ENCODE peak calls at places on chromosomes 11 and 22, in four cellular contexts. E, D, V and R are unnamed samples.

GRCh38 chr11:16612801-16613400 is 125.5 kb upstream of the C11orf58 start:
- DNase-seq in E (no peak), V (no peak), D (no peak), R (no peak)

GRCh38 chr11:17986007-17986710 is 26.7 kb downstream of the SERGEF start:
- DNase-seq in D (peak; percentile 60), V (no peak), E (no peak), R (no peak)

GRCh38 chr11:47518212-47518959 is 34.5 kb downstream of the CELF1 start:
- DNase-seq in D (no peak), V (no peak), E (no peak), R (no peak)

GRCh38 chr11:78759067-78759466 is 184.4 kb upstream of the NARS2 start:
- DNase-seq in D (no peak), V (no peak), E (no peak), R (no peak)

GRCh38 chr11:77118971-77119370 is 9.1 kb upstream of the MYO7A start:
- DNase-seq in D (no peak), V (no peak), E (no peak), R (no peak)

GRCh38 chr22:45237065-45237990 is 3.4 kb downstream of the KIAA0930 start:
- DNase-seq in D (no peak), E (no peak), V (no peak), R (no peak)

GRCh38 chr11:110716361-110716760 is 4.1 kb upstream of the ARHGAP20 start:
- DNase-seq in E (no peak), V (no peak), D (peak; percentile 61), R (no peak)

GRCh38 chr11:76807206-76807875 is 24.2 kb downstream of the TSKU start:
- DNase-seq in D (peak; percentile 62), V (peak; percentile 42), E (peak; percentile 93), R (peak; percentile 85)

GRCh38 chr11:5269715-5270147 is at the start of gene HBE1:
- DNase-seq in V (no peak), D (no peak), E (no peak), R (no peak)

GRCh38 chr11:34021977-34022735 is 29.4 kb upstream of the CAPRIN1 start:
- DNase-seq in D (no peak), E (peak; percentile 10), V (no peak), R (no peak)

GRCh38 chr22:19565382-19565902 is 41.2 kb upstream of the CLDN5 start:
- DNase-seq in V (no peak), E (no peak), D (no peak), R (no peak)

GRCh38 chr11:94129505-94130335 is 1.1 kb downstream of the PANX1 start:
- DNase-seq in D (no peak), V (no peak), E (no peak), R (no peak)

GRCh38 chr22:39433476-39434242 is 23.2 kb upstream of the MGAT3 start:
- DNase-seq in E (no peak), V (no peak), D (no peak), R (no peak)

GRCh38 chr11:75734491-75735180 is 17.0 kb downstream of the MOGAT2 start:
- DNase-seq in D (no peak), E (no peak), V (no peak), R (peak; percentile 49)

GRCh38 chr11:72144807-72145565 is 9.5 kb downstream of the FOLR3 start:
- DNase-seq in D (peak; percentile 94), E (no peak), V (no peak), R (no peak)

GRCh38 chr11:90218606-90219005 is 4.2 kb downstream of the CHORDC1 start:
- DNase-seq in D (no peak), E (no peak), V (no peak), R (no peak)

GRCh38 chr11:39772525-39773137 is 1686.8 kb downstream of the LRRC4C start:
- DNase-seq in E (no peak), D (no peak), V (no peak), R (no peak)

GRCh38 chr22:32660292-32660691 is 141.2 kb upstream of the TIMP3 start:
- DNase-seq in E (no peak), D (peak; percentile 43), V (peak; percentile 42), R (no peak)

GRCh38 chr11:125280646-125281045 is 116.1 kb downstream of the PKNOX2 start:
- DNase-seq in E (no peak), D (no peak), V (no peak), R (no peak)

DNA sequence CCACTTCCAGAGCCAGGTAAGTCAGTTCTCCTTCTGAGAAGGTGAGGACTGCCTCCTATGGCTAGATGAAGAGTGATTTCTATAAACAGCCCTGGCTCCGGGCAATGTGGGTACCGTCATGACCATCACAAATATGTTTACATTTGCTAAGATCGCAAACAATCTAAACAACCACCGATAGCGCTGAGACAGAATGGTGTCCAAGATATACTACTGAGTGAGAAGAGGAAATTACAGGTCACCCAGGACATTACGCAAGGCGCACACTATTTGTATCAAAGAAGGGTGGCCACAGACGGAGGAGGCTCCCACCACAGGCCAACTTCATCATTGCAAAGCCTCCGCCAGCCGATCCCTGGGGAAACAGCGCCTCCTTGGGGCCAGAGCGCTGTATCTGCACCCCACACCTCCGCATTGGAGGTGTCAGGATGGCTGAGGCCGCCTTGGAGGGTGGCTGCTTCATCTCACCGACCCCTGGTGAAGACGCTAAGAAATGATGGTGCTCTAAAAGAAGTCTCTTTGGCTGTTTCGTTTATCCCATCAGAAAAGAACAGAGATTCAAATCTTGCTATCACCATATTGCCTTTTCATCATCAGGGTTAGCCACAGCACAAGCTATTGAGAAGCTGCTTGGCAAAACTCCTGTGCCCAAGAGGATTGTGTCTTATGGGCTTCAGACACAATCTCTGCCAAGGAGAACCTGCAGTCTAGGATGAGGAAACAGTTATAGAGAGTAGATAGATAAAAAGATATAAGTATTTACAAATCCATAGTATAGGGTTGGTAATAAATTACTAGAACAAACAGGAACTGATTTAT is 12.3 kb upstream of the ASRGL1 start:
- DNase-seq in E (no peak), D (peak; percentile 23), V (peak; percentile 49), R (no peak)
- TF ChIP-seq CTCF in E (peak; percentile 47), D (peak; percentile 87), V (peak; percentile 56), R (peak; percentile 74)

GRCh38 chr11:1545432-1545831 is 26.6 kb downstream of the DUSP8 start:
- DNase-seq in E (no peak), V (no peak), D (no peak), R (no peak)

GRCh38 chr11:1547467-1548098 is 24.5 kb downstream of the DUSP8 start:
- DNase-seq in D (no peak), E (no peak), V (no peak), R (no peak)

GRCh38 chr11:1546077-1546535 is 26.0 kb downstream of the DUSP8 start:
- DNase-seq in E (no peak), D (no peak), V (no peak), R (no peak)

GRCh38 chr11:1548221-1549070 is 23.6 kb downstream of the DUSP8 start:
- DNase-seq in E (no peak), D (peak; percentile 51), V (no peak), R (no peak)

GRCh38 chr11:1546536-1547466 is 25.3 kb downstream of the DUSP8 start:
- DNase-seq in D (no peak), E (no peak), V (no peak), R (no peak)
- TF ChIP-seq CTCF in D (peak; percentile 85), E (peak; percentile 96), V (peak; percentile 68), R (peak; percentile 80)

DNA sequence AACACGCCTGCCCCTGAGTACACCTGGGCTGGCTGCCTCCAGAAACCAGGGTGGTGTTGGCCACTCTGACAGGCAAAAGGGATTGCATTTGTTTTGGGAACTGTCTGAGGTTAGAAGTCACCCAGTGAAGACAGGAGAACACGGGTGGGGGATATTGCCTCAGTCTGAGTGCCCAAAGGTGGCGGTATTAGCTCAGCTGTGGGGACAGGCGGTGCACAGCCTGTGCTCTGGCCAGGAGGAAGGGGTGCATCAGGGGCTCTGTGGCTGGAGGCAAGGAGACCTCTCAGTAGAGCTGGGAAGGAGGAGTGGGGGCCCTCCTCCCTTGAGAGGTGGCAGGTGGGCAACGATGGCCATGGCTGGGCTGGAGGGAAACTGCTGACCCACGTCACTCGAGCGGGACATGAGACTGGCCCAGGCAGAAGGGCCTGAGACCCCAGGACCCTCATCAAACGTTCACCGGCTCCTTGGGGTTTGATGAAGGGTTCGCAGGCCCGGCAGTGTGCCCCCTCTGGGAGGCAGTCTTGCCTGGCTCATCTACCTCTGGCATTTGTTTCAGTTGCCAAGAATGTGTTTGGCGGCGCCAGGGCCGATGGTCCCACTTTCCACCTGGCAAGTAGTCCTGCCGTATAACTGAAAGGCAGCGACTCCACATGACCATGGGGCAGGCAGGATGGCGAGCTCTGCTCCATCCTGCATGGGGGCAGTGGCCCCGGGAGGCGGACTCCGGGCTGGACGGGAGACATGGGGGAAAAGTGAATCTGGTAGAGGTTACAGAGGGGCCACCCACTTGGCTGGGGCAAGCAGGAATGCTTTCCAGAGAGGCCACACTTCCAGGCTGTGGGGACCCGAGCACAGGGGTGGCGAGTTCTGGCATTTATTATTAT is 52.8 kb upstream of the SMIM38 start:
- DNase-seq in D (no peak), V (no peak), E (no peak), R (no peak)
- TF ChIP-seq CTCF in D (peak; percentile 16), V (no peak), E (peak; percentile 21), R (peak; percentile 37)

GRCh38 chr11:10856689-10857603 is 907 bp downstream of the ZBED5 start:
- DNase-seq in V (no peak), E (no peak), D (peak; percentile 17), R (no peak)

GRCh38 chr11:10858505-10859360 is 880 bp upstream of the ZBED5 start:
- DNase-seq in E (no peak), D (peak; percentile 45), V (no peak), R (peak; percentile 80)

GRCh38 chr11:10861047-10861446 is 3.2 kb upstream of the ZBED5 start:
- DNase-seq in D (no peak), V (no peak), E (no peak), R (no peak)

GRCh38 chr11:10855295-10855694 is 2.6 kb downstream of the ZBED5 start:
- DNase-seq in E (no peak), V (no peak), D (no peak), R (no peak)

GRCh38 chr11:10857604-10858504 is at the start of gene ZBED5:
- DNase-seq in D (peak; percentile 97), E (peak; percentile 98), V (peak; percentile 97), R (peak; percentile 96)
- TF ChIP-seq CTCF in D (peak; percentile 64), E (no peak), V (no peak), R (peak; percentile 20)